ENCODE peak calls at places on chromosome 22, in five cellular contexts. U, D, B, H and V are unnamed samples.

GRCh38 chr22:38239101-38239761 is 33.6 kb downstream of the TMEM184B start:
- DNase-seq in U (no peak), H (no peak), D (no peak), B (no peak), V (no peak)

GRCh38 chr22:38429460-38430128 is 25.4 kb downstream of the KCNJ4 start:
- DNase-seq in D (no peak), B (no peak), U (no peak), H (no peak), V (no peak)

GRCh38 chr22:46082633-46083032 is 67.7 kb upstream of the PPARA start:
- DNase-seq in H (no peak), U (no peak), B (no peak), D (no peak), V (no peak)

GRCh38 chr22:37525073-37525745 is 6.0 kb upstream of the CARD10 start:
- DNase-seq in B (no peak), D (no peak), U (no peak), H (no peak), V (no peak)

GRCh38 chr22:32603651-32604540 is 129.3 kb downstream of the FBXO7 start:
- DNase-seq in D (no peak), U (no peak), H (no peak), B (no peak), V (no peak)

GRCh38 chr22:34992672-34993071 is 73.3 kb upstream of the ISX start:
- DNase-seq in H (no peak), U (no peak), D (no peak), B (no peak), V (peak; percentile 49)

GRCh38 chr22:24026733-24027132 is 15.6 kb downstream of the CABIN1 start:
- DNase-seq in U (no peak), B (no peak), D (no peak), H (no peak), V (no peak)

GRCh38 chr22:44801476-44801875 is 49.1 kb downstream of the ARHGAP8 start:
- DNase-seq in U (no peak), D (no peak), H (no peak), B (no peak), V (no peak)

GRCh38 chr22:44726439-44726838 is 24.4 kb downstream of the PRR5 start:
- DNase-seq in U (no peak), B (no peak), H (no peak), D (no peak), V (no peak)

GRCh38 chr22:38043151-38044039 is 13.8 kb upstream of the PICK1 start:
- DNase-seq in H (no peak), U (no peak), B (no peak), D (no peak), V (no peak)

GRCh38 chr22:19597399-19597735 is 73.2 kb upstream of the CLDN5 start:
- DNase-seq in U (peak; percentile 32), D (no peak), H (no peak), B (no peak), V (no peak)

GRCh38 chr22:22754961-22755777 is 110.8 kb downstream of the GGTLC2 start:
- DNase-seq in H (no peak), U (no peak), D (no peak), B (no peak), V (no peak)

GRCh38 chr22:23565942-23566715 is 14.0 kb downstream of the IGLL1 start:
- DNase-seq in D (peak; percentile 61), U (peak; percentile 31), B (peak; percentile 62), H (no peak), V (peak; percentile 35)

GRCh38 chr22:38080847-38081635 is 2.9 kb downstream of the SLC16A8 start:
- DNase-seq in D (no peak), U (no peak), B (peak; percentile 75), H (no peak), V (peak; percentile 84)

GRCh38 chr22:36497910-36498669 is 8.8 kb downstream of the FOXRED2 start:
- DNase-seq in B (no peak), D (no peak), U (no peak), H (no peak), V (peak; percentile 15)

GRCh38 chr22:33921576-33922181 is 1.4 kb upstream of the LARGE1 start:
- DNase-seq in U (peak; percentile 29), B (peak; percentile 92), H (no peak), D (no peak), V (peak; percentile 93)

GRCh38 chr22:20591660-20592310 is 84.4 kb downstream of the MED15 start:
- DNase-seq in D (peak; percentile 96), H (no peak), B (peak; percentile 79), U (peak; percentile 45), V (peak; percentile 84)

GRCh38 chr22:18970180-18970947 is 34.3 kb upstream of the PRODH start:
- DNase-seq in H (no peak), U (no peak), B (peak; percentile 88), D (peak; percentile 92), V (peak; percentile 86)

GRCh38 chr22:24051568-24051967 is 40.5 kb downstream of the CABIN1 start:
- DNase-seq in D (no peak), H (no peak), B (no peak), U (no peak), V (no peak)

GRCh38 chr22:37544955-37545702 is 15.2 kb upstream of the CDC42EP1 start:
- DNase-seq in H (no peak), U (peak; percentile 81), B (peak; percentile 95), D (peak; percentile 36), V (peak; percentile 94)

GRCh38 chr22:46953968-46954755 is 191.7 kb downstream of the TBC1D22A start:
- DNase-seq in H (no peak), U (no peak), D (peak; percentile 30), B (no peak), V (peak; percentile 36)

GRCh38 chr22:37230673-37231405 is 13.2 kb downstream of the RAC2 start:
- DNase-seq in B (no peak), H (peak; percentile 61), D (no peak), U (no peak), V (no peak)

GRCh38 chr22:22242488-22242887 is 2.1 kb upstream of the VPREB1 start:
- DNase-seq in D (no peak), U (no peak), B (no peak), H (no peak), V (no peak)

GRCh38 chr22:44615146-44615545 is 86.9 kb upstream of the PRR5 start:
- DNase-seq in D (no peak), B (no peak), H (no peak), U (no peak), V (no peak)

GRCh38 chr22:36734171-36735058 is 30.9 kb upstream of the CACNG2 start:
- DNase-seq in D (no peak), H (no peak), U (no peak), B (no peak), V (no peak)

GRCh38 chr22:33842006-33842354 is 78.3 kb downstream of the LARGE1 start:
- DNase-seq in D (no peak), H (no peak), B (no peak), U (no peak), V (no peak)

GRCh38 chr22:32814289-32814865 is 12.9 kb downstream of the TIMP3 start:
- DNase-seq in H (no peak), U (no peak), B (no peak), D (no peak), V (peak; percentile 38)

GRCh38 chr22:33035276-33035863 is 22.8 kb downstream of the SYN3 start:
- DNase-seq in H (no peak), B (no peak), U (no peak), D (no peak), V (no peak)

GRCh38 chr22:30541979-30542810 is 4.3 kb downstream of the SEC14L6 start:
- DNase-seq in U (no peak), D (peak; percentile 32), H (no peak), B (peak; percentile 79), V (peak; percentile 82)

GRCh38 chr22:19840955-19841640 is 13.6 kb downstream of the GNB1L start:
- DNase-seq in B (no peak), U (peak; percentile 86), H (no peak), D (no peak), V (no peak)

GRCh38 chr22:34236527-34236926 is 316.3 kb upstream of the LARGE1 start:
- DNase-seq in H (no peak), B (no peak), D (no peak), U (no peak), V (no peak)

GRCh38 chr22:25167082-25167481 is 32.6 kb upstream of the CRYBB3 start:
- DNase-seq in D (no peak), B (no peak), U (no peak), H (no peak), V (no peak)
- H3K4me3 ChIP-seq in D (no peak overlapping the region), B (no peak overlapping the region), U (no peak overlapping the region), H (no peak overlapping the region), V (no peak overlapping the region)

DNA sequence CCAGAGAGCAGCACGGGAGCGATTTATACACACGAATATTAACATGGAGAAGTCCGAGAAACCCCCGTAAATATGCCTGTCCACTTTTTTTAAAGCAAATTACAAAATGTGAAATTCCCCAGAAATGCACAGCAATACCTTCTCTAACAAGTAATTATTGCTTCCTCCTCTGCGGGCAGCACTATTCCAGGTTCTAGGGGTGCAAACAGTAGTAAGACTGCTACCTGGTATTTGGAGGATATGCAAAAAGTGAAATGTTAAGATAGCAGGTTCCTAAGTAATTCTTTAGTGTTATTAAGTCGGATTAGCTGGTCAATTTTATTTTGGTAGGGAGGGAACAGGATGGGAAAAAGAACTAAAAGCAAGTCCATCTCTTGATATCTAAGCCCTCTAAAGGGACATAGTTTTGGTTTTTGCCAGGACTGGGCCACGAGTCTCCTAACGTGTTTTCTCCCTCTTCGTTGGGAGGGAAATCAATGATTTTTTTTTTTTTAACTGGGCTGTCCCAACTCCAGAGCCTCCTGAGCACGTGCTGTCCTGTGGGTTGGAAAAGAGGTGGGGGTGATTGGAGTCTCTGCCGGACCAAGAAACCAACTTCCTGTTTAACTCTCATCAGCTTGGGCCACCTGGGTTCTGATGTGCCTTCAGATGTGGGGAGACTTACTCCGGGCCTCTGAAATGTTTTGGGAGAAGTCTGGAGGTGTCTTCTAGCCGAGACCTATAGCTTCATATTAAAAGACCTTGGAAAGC is 1.7 kb upstream of the XBP1 start:
- DNase-seq in H (no peak), D (peak; percentile 63), B (no peak), U (peak; percentile 87), V (peak; percentile 22)
- TF ChIP-seq CREB1 in H (no peak), D (no peak), B (no peak), U (no peak), V (no peak)

DNA sequence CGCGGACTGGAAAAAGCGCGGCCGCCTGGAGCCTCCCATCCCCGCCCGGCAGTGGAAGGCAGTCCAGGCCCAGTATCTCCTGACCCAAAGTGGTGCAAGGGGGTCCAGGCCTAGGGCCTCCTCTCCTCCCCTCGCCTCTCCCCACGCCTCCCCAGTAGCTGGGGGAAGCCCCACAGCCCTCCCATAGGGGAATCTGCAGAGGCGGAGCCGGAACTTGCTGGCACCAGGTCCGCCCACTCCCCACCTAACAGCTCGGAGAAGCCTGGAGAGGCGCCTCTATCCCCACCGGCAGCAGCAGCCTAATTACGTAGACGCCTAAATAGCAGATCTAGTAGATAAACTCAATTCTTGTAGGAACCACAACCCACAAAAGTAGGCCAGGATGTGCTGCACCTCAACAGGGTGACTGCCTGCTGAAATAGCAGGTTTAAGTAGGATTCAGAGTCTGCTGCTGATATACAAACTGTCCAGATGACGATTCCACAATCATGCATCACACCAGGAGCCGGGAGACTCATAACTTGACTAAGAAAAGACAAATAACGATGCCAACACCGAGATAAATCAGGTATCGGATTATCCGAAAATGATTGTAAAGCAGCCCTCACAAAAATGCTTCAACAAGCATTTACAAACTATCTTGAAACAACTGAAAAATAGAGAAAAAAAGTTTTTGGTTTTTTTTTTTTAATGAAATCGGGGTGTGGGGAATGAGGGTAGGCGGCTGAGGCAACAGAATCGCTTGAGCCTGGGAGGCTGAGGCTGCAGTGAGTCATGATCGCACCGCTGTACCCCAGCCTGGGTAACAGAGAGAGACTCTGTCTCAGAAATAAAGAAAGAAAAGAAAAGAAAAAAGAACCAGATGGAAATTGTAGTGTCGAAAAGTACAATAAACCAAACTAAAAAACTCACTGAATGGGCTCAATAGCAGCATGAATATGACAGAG is 11.4 kb upstream of the BRD1 start:
- DNase-seq in H (peak; percentile 36), D (no peak), B (peak; percentile 74), U (no peak), V (peak; percentile 77)
- H3K4me3 ChIP-seq in H (peak overlapping the region; percentile 49), D (no peak overlapping the region), B (no peak overlapping the region), U (no peak overlapping the region), V (peak overlapping the region; percentile 42)

GRCh38 chr22:27867114-27867957 is 51.7 kb downstream of the PITPNB start:
- DNase-seq in B (no peak), U (no peak), D (no peak), H (no peak), V (no peak)
- TF ChIP-seq CREB1 in B (no peak), U (no peak), D (no peak), H (no peak), V (no peak)